ENCODE peak calls at places on chromosomes 2 and 18, in seven cellular contexts. One of them, this sample, is unnamed.

GRCh38 chr2:49687873-49688272 is 533.6 kb upstream of the FSHR start:
- DNase-seq in EH: peak
- DNase-seq in heart left ventricle: no peak
- DNase-seq in germinal center: no peak
- DNase-seq in AG08396: no peak
- DNase-seq in activated T-cell treated with anti-CD3 and anti-CD28 coated beads, Interleukin-2, amount 50 U/mL, for 72 hours: no peak
- DNase-seq in upper lobe of right lung: no peak
- DNase-seq in this sample: peak

GRCh38 chr2:220033546-220033945 is 406.1 kb downstream of the SLC4A3 start:
- DNase-seq in EH: peak
- DNase-seq in heart left ventricle: no peak
- DNase-seq in germinal center: no peak
- DNase-seq in AG08396: no peak
- DNase-seq in activated T-cell treated with anti-CD3 and anti-CD28 coated beads, Interleukin-2, amount 50 U/mL, for 72 hours: no peak
- DNase-seq in upper lobe of right lung: no peak
- DNase-seq in this sample: peak

GRCh38 chr2:65153515-65153914 is 23.6 kb upstream of the RAB1A start:
- DNase-seq in EH: no peak
- DNase-seq in heart left ventricle: no peak
- DNase-seq in germinal center: no peak
- DNase-seq in AG08396: no peak
- DNase-seq in activated T-cell treated with anti-CD3 and anti-CD28 coated beads, Interleukin-2, amount 50 U/mL, for 72 hours: no peak
- DNase-seq in upper lobe of right lung: no peak
- DNase-seq in this sample: no peak

GRCh38 chr2:233209117-233209977 is 42.1 kb upstream of the ATG16L1 start:
- DNase-seq in EH: peak
- DNase-seq in heart left ventricle: no peak
- DNase-seq in germinal center: no peak
- DNase-seq in AG08396: no peak
- DNase-seq in activated T-cell treated with anti-CD3 and anti-CD28 coated beads, Interleukin-2, amount 50 U/mL, for 72 hours: no peak
- DNase-seq in upper lobe of right lung: no peak
- DNase-seq in this sample: peak

GRCh38 chr2:8438476-8438875 is 243.4 kb upstream of the ID2 start:
- DNase-seq in EH: no peak
- DNase-seq in heart left ventricle: no peak
- DNase-seq in germinal center: peak
- DNase-seq in AG08396: no peak
- DNase-seq in activated T-cell treated with anti-CD3 and anti-CD28 coated beads, Interleukin-2, amount 50 U/mL, for 72 hours: no peak
- DNase-seq in upper lobe of right lung: peak
- DNase-seq in this sample: no peak

GRCh38 chr18:55998071-55998522 is 410.1 kb upstream of the TCF4 start:
- DNase-seq in EH: peak
- DNase-seq in heart left ventricle: no peak
- DNase-seq in germinal center: no peak
- DNase-seq in AG08396: peak
- DNase-seq in activated T-cell treated with anti-CD3 and anti-CD28 coated beads, Interleukin-2, amount 50 U/mL, for 72 hours: no peak
- DNase-seq in upper lobe of right lung: no peak
- DNase-seq in this sample: peak

GRCh38 chr2:191030521-191031154 is 16.7 kb upstream of the STAT1 start:
- DNase-seq in EH: peak
- DNase-seq in heart left ventricle: no peak
- DNase-seq in germinal center: peak
- DNase-seq in AG08396: peak
- DNase-seq in activated T-cell treated with anti-CD3 and anti-CD28 coated beads, Interleukin-2, amount 50 U/mL, for 72 hours: peak
- DNase-seq in upper lobe of right lung: no peak
- DNase-seq in this sample: peak

GRCh38 chr2:44233450-44234128 is 41.7 kb upstream of the SLC3A1 start:
- DNase-seq in EH: peak
- DNase-seq in heart left ventricle: no peak
- DNase-seq in germinal center: no peak
- DNase-seq in AG08396: peak
- DNase-seq in activated T-cell treated with anti-CD3 and anti-CD28 coated beads, Interleukin-2, amount 50 U/mL, for 72 hours: no peak
- DNase-seq in upper lobe of right lung: no peak
- DNase-seq in this sample: peak

GRCh38 chr2:24892928-24893327 is 27.1 kb downstream of the ADCY3 start:
- DNase-seq in EH: peak
- DNase-seq in heart left ventricle: no peak
- DNase-seq in germinal center: no peak
- DNase-seq in AG08396: no peak
- DNase-seq in activated T-cell treated with anti-CD3 and anti-CD28 coated beads, Interleukin-2, amount 50 U/mL, for 72 hours: no peak
- DNase-seq in upper lobe of right lung: no peak
- DNase-seq in this sample: peak

GRCh38 chr18:49565656-49566055 is 3.8 kb downstream of the LIPG start:
- DNase-seq in EH: peak
- DNase-seq in heart left ventricle: peak
- DNase-seq in germinal center: no peak
- DNase-seq in AG08396: no peak
- DNase-seq in activated T-cell treated with anti-CD3 and anti-CD28 coated beads, Interleukin-2, amount 50 U/mL, for 72 hours: no peak
- DNase-seq in upper lobe of right lung: no peak
- DNase-seq in this sample: peak

GRCh38 chr18:78853341-78853740 is 126.3 kb upstream of the SALL3 start:
- DNase-seq in EH: no peak
- DNase-seq in heart left ventricle: no peak
- DNase-seq in germinal center: no peak
- DNase-seq in AG08396: no peak
- DNase-seq in activated T-cell treated with anti-CD3 and anti-CD28 coated beads, Interleukin-2, amount 50 U/mL, for 72 hours: no peak
- DNase-seq in upper lobe of right lung: no peak
- DNase-seq in this sample: no peak

GRCh38 chr2:11102956-11103860 is 52.1 kb upstream of the SLC66A3 start:
- DNase-seq in EH: no peak
- DNase-seq in heart left ventricle: no peak
- DNase-seq in germinal center: no peak
- DNase-seq in AG08396: no peak
- DNase-seq in activated T-cell treated with anti-CD3 and anti-CD28 coated beads, Interleukin-2, amount 50 U/mL, for 72 hours: no peak
- DNase-seq in upper lobe of right lung: peak
- DNase-seq in this sample: no peak

GRCh38 chr2:42931147-42931817 is 138.9 kb upstream of the HAAO start:
- DNase-seq in EH: peak
- DNase-seq in heart left ventricle: no peak
- DNase-seq in germinal center: no peak
- DNase-seq in AG08396: no peak
- DNase-seq in activated T-cell treated with anti-CD3 and anti-CD28 coated beads, Interleukin-2, amount 50 U/mL, for 72 hours: no peak
- DNase-seq in upper lobe of right lung: peak
- DNase-seq in this sample: peak

GRCh38 chr18:31553800-31554199 is 37.9 kb upstream of the TTR start:
- DNase-seq in EH: no peak
- DNase-seq in heart left ventricle: no peak
- DNase-seq in germinal center: no peak
- DNase-seq in AG08396: no peak
- DNase-seq in activated T-cell treated with anti-CD3 and anti-CD28 coated beads, Interleukin-2, amount 50 U/mL, for 72 hours: no peak
- DNase-seq in upper lobe of right lung: no peak
- DNase-seq in this sample: peak

GRCh38 chr2:218032336-218033171 is 29.8 kb upstream of the TNS1 start:
- DNase-seq in EH: no peak
- DNase-seq in heart left ventricle: peak
- DNase-seq in germinal center: no peak
- DNase-seq in AG08396: peak
- DNase-seq in activated T-cell treated with anti-CD3 and anti-CD28 coated beads, Interleukin-2, amount 50 U/mL, for 72 hours: no peak
- DNase-seq in upper lobe of right lung: no peak
- DNase-seq in this sample: no peak

GRCh38 chr18:13266208-13267100 is 47.9 kb downstream of the LDLRAD4 start:
- DNase-seq in EH: no peak
- DNase-seq in heart left ventricle: peak
- DNase-seq in germinal center: no peak
- DNase-seq in AG08396: no peak
- DNase-seq in activated T-cell treated with anti-CD3 and anti-CD28 coated beads, Interleukin-2, amount 50 U/mL, for 72 hours: peak
- DNase-seq in upper lobe of right lung: peak
- DNase-seq in this sample: peak

GRCh38 chr18:57437433-57437781 is 2.2 kb downstream of the ONECUT2 start:
- DNase-seq in EH: no peak
- DNase-seq in heart left ventricle: no peak
- DNase-seq in germinal center: no peak
- DNase-seq in AG08396: no peak
- DNase-seq in activated T-cell treated with anti-CD3 and anti-CD28 coated beads, Interleukin-2, amount 50 U/mL, for 72 hours: no peak
- DNase-seq in upper lobe of right lung: no peak
- DNase-seq in this sample: no peak

GRCh38 chr2:84243788-84244627 is 215.1 kb downstream of the SUCLG1 start:
- DNase-seq in EH: no peak
- DNase-seq in heart left ventricle: no peak
- DNase-seq in germinal center: no peak
- DNase-seq in AG08396: no peak
- DNase-seq in activated T-cell treated with anti-CD3 and anti-CD28 coated beads, Interleukin-2, amount 50 U/mL, for 72 hours: no peak
- DNase-seq in upper lobe of right lung: no peak
- DNase-seq in this sample: no peak

GRCh38 chr2:80030135-80030534 is 274.4 kb downstream of the LRRTM1 start:
- DNase-seq in EH: peak
- DNase-seq in heart left ventricle: no peak
- DNase-seq in germinal center: no peak
- DNase-seq in AG08396: no peak
- DNase-seq in activated T-cell treated with anti-CD3 and anti-CD28 coated beads, Interleukin-2, amount 50 U/mL, for 72 hours: no peak
- DNase-seq in upper lobe of right lung: no peak
- DNase-seq in this sample: no peak

GRCh38 chr2:160752475-160753330 is 259.1 kb upstream of the RBMS1 start:
- DNase-seq in EH: peak
- DNase-seq in heart left ventricle: no peak
- DNase-seq in germinal center: no peak
- DNase-seq in AG08396: peak
- DNase-seq in activated T-cell treated with anti-CD3 and anti-CD28 coated beads, Interleukin-2, amount 50 U/mL, for 72 hours: no peak
- DNase-seq in upper lobe of right lung: no peak
- DNase-seq in this sample: peak

GRCh38 chr18:2570772-2571199 is 519 bp downstream of the METTL4 start:
- DNase-seq in EH: peak
- DNase-seq in heart left ventricle: peak
- DNase-seq in germinal center: peak
- DNase-seq in AG08396: peak
- DNase-seq in activated T-cell treated with anti-CD3 and anti-CD28 coated beads, Interleukin-2, amount 50 U/mL, for 72 hours: peak
- DNase-seq in upper lobe of right lung: peak
- DNase-seq in this sample: peak